ENCODE peak calls at places on chromosomes 4 and X, in four cellular contexts. M, Y, E and C are unnamed samples.

GRCh38 chr4:152045781-152046571 is 285.2 kb upstream of the GATB start:
- DNase-seq in M (no peak), Y (peak; percentile 91), E (peak; percentile 27), C (no peak)

GRCh38 chr4:19298998-19299397 is 952.7 kb upstream of the SLIT2 start:
- DNase-seq in M (no peak), Y (no peak), E (no peak), C (no peak)

GRCh38 chrX:41559662-41560061 is 112.5 kb downstream of the NYX start:
- DNase-seq in M (no peak), Y (no peak), E (no peak), C (no peak)

GRCh38 chrX:11273544-11273943 is 19.7 kb upstream of the AMELX start:
- DNase-seq in M (no peak), Y (no peak), E (no peak), C (no peak)

GRCh38 chrX:86507337-86507736 is 359.1 kb downstream of the DACH2 start:
- DNase-seq in M (no peak), Y (no peak), E (no peak), C (no peak)

GRCh38 chr4:123649644-123650356 is 253.2 kb downstream of the SPRY1 start:
- DNase-seq in M (no peak), Y (no peak), E (no peak), C (no peak)

GRCh38 chr4:87274327-87274726 is 48.4 kb downstream of the HSD17B13 start:
- DNase-seq in M (no peak), Y (no peak), E (no peak), C (no peak)

GRCh38 chr4:38050560-38051350 is 90.6 kb downstream of the PTTG2 start:
- DNase-seq in M (no peak), Y (no peak), E (no peak), C (peak; percentile 1)

GRCh38 chr4:105748222-105748621 is 39.6 kb downstream of the GSTCD start:
- DNase-seq in M (no peak), Y (no peak), E (no peak), C (no peak)

GRCh38 chr4:874071-874470 is 48.1 kb upstream of the CPLX1 start:
- DNase-seq in M (no peak), Y (no peak), E (no peak), C (no peak)

GRCh38 chr4:110680217-110680616 is 57.3 kb upstream of the PITX2 start:
- DNase-seq in M (no peak), Y (no peak), E (no peak), C (no peak)